ENCODE peak calls at places on chromosomes 16 and 17, in seven cellular contexts. J is AG08395; C is H4; M is amniotic stem cell; U is tibial artery; I is ureter; P is stimulated activated CD4-positive, alpha-beta T cell treated with anti-CD3 and anti-CD28 coated beads, TNF-alpha, amount 100 ng/mL, for 1 hour. N is an unnamed sample.

GRCh38 chr16:30488764-30489595 is 16.4 kb downstream of the ITGAL start:
- DNase-seq in J (no peak), C (no peak), M (no peak), U (no peak), I (no peak), P (no peak), N (no peak)

GRCh38 chr16:74573622-74574021 is 33.3 kb downstream of the GLG1 start:
- DNase-seq in J (no peak), C (no peak), M (no peak), U (no peak), I (no peak), P (no peak), N (no peak)

GRCh38 chr17:64781394-64781793 is 119.3 kb upstream of the SMURF2 start:
- DNase-seq in J (peak), C (no peak), M (no peak), U (peak), I (peak), P (no peak), N (peak)

GRCh38 chr17:60039509-60040442 is 38.9 kb downstream of the HEATR6 start:
- DNase-seq in J (no peak), C (no peak), M (no peak), U (no peak), I (no peak), P (no peak), N (no peak)

GRCh38 chr16:1443403-1443973 is 868 bp downstream of the CCDC154 start:
- DNase-seq in J (no peak), C (no peak), M (no peak), U (no peak), I (no peak), P (no peak), N (no peak)

GRCh38 chr16:86826931-86827330 is 248.6 kb downstream of the FOXL1 start:
- DNase-seq in J (no peak), C (no peak), M (no peak), U (peak), I (no peak), P (no peak), N (no peak)

GRCh38 chr16:28112908-28113307 is 49.4 kb upstream of the GSG1L start:
- DNase-seq in J (no peak), C (no peak), M (no peak), U (no peak), I (no peak), P (no peak), N (no peak)

GRCh38 chr17:41486809-41487530 is 2.7 kb downstream of the KRT36 start:
- DNase-seq in J (no peak), C (no peak), M (no peak), U (no peak), I (no peak), P (no peak), N (peak)

GRCh38 chr16:69107311-69107962 is 2.0 kb downstream of the HAS3 start:
- DNase-seq in J (peak), C (no peak), M (no peak), U (peak), I (no peak), P (no peak), N (peak)

GRCh38 chr17:41483991-41484826 is 3.3 kb upstream of the KRT35 start:
- DNase-seq in J (no peak), C (no peak), M (no peak), U (no peak), I (no peak), P (no peak), N (peak)

GRCh38 chr16:89841275-89841674 is 13.0 kb downstream of the SPIRE2 start:
- DNase-seq in J (no peak), C (no peak), M (no peak), U (no peak), I (no peak), P (no peak), N (no peak)

GRCh38 chr16:48105456-48105855 is 50.3 kb downstream of the ABCC12 start:
- DNase-seq in J (no peak), C (no peak), M (no peak), U (no peak), I (no peak), P (no peak), N (no peak)

GRCh38 chr17:78745407-78746088 is 36.5 kb downstream of the CYTH1 start:
- DNase-seq in J (no peak), C (peak), M (peak), U (no peak), I (no peak), P (no peak), N (peak)

GRCh38 chr16:17459903-17460521 is 10.7 kb downstream of the XYLT1 start:
- DNase-seq in J (peak), C (no peak), M (no peak), U (peak), I (no peak), P (no peak), N (no peak)

GRCh38 chr17:27430882-27431491 is 25.3 kb upstream of the KSR1 start:
- DNase-seq in J (peak), C (peak), M (peak), U (no peak), I (peak), P (no peak), N (peak)

GRCh38 chr16:10266809-10267208 is 84.6 kb upstream of the GRIN2A start:
- DNase-seq in J (no peak), C (no peak), M (no peak), U (peak), I (no peak), P (no peak), N (no peak)

GRCh38 chr16:70715860-70716357 is 30.1 kb upstream of the MTSS2 start:
- DNase-seq in J (no peak), C (peak), M (no peak), U (no peak), I (no peak), P (no peak), N (no peak)

N was measured in dermis blood vessel endothelial cell.